ENCODE peak calls at places on chromosome 21, in six cellular contexts. One of them, this sample, is unnamed.

GRCh38 chr21:42830456-42831455 is 48.6 kb downstream of the WDR4 start:
- DNase-seq in astrocyte: no peak
- DNase-seq in adrenal gland: no peak
- DNase-seq in neural progenitor cell: no peak
- DNase-seq in PC-9: no peak
- DNase-seq in ovary: no peak
- DNase-seq in this sample: no peak

GRCh38 chr21:22710725-22711124 is 1712.5 kb downstream of the NCAM2 start:
- DNase-seq in astrocyte: no peak
- DNase-seq in adrenal gland: no peak
- DNase-seq in neural progenitor cell: no peak
- DNase-seq in PC-9: no peak
- DNase-seq in ovary: no peak
- DNase-seq in this sample: no peak

GRCh38 chr21:28127390-28127789 is 865.3 kb downstream of the LTN1 start:
- DNase-seq in astrocyte: peak; percentile 8
- DNase-seq in adrenal gland: no peak
- DNase-seq in neural progenitor cell: no peak
- DNase-seq in PC-9: no peak
- DNase-seq in ovary: no peak
- DNase-seq in this sample: no peak

GRCh38 chr21:42553435-42553834 is 39.8 kb downstream of the SLC37A1 start:
- DNase-seq in astrocyte: no peak
- DNase-seq in adrenal gland: no peak
- DNase-seq in neural progenitor cell: no peak
- DNase-seq in PC-9: no peak
- DNase-seq in ovary: no peak
- DNase-seq in this sample: no peak

GRCh38 chr21:43291347-43291950 is 122.6 kb downstream of the CRYAA start:
- DNase-seq in astrocyte: no peak
- DNase-seq in adrenal gland: no peak
- DNase-seq in neural progenitor cell: no peak
- DNase-seq in PC-9: no peak
- DNase-seq in ovary: no peak
- DNase-seq in this sample: no peak

GRCh38 chr21:28272272-28272992 is 720.2 kb downstream of the LTN1 start:
- DNase-seq in astrocyte: no peak
- DNase-seq in adrenal gland: no peak
- DNase-seq in neural progenitor cell: no peak
- DNase-seq in PC-9: no peak
- DNase-seq in ovary: no peak
- DNase-seq in this sample: no peak

GRCh38 chr21:42652527-42653491 is 612 bp upstream of the PDE9A start:
- DNase-seq in astrocyte: no peak
- DNase-seq in adrenal gland: peak; percentile 91
- DNase-seq in neural progenitor cell: peak; percentile 91
- DNase-seq in PC-9: peak; percentile 50
- DNase-seq in ovary: peak; percentile 71
- DNase-seq in this sample: no peak

GRCh38 chr21:42384184-42384583 is 11.7 kb downstream of the TMPRSS3 start:
- DNase-seq in astrocyte: no peak
- DNase-seq in adrenal gland: no peak
- DNase-seq in neural progenitor cell: no peak
- DNase-seq in PC-9: no peak
- DNase-seq in ovary: no peak
- DNase-seq in this sample: no peak

GRCh38 chr21:41726970-41727783 is 39.7 kb downstream of the RIPK4 start:
- DNase-seq in astrocyte: peak; percentile 73
- DNase-seq in adrenal gland: no peak
- DNase-seq in neural progenitor cell: no peak
- DNase-seq in PC-9: peak; percentile 93
- DNase-seq in ovary: no peak
- DNase-seq in this sample: no peak

GRCh38 chr21:34986561-34987533 is 62.3 kb downstream of the RUNX1 start:
- DNase-seq in astrocyte: peak; percentile 97
- DNase-seq in adrenal gland: no peak
- DNase-seq in neural progenitor cell: peak; percentile 55
- DNase-seq in PC-9: no peak
- DNase-seq in ovary: no peak
- DNase-seq in this sample: no peak

GRCh38 chr21:38486705-38487104 is 11.6 kb downstream of the ERG start:
- DNase-seq in astrocyte: no peak
- DNase-seq in adrenal gland: no peak
- DNase-seq in neural progenitor cell: no peak
- DNase-seq in PC-9: no peak
- DNase-seq in ovary: no peak
- DNase-seq in this sample: no peak
- H3K4me1 ChIP-seq in astrocyte: peaks cover 12% of the 10 kb centered on the region
- H3K4me1 ChIP-seq in adrenal gland: no peaks in the 10 kb centered on the region
- H3K4me1 ChIP-seq in neural progenitor cell: peaks cover 29% of the 10 kb centered on the region
- H3K4me1 ChIP-seq in PC-9: no peaks in the 10 kb centered on the region
- H3K4me1 ChIP-seq in ovary: no peaks in the 10 kb centered on the region
- H3K4me1 ChIP-seq in this sample: peaks cover 4% of the 10 kb centered on the region

GRCh38 chr21:39463308-39463707 is 11.5 kb downstream of the SH3BGR start:
- DNase-seq in astrocyte: no peak
- DNase-seq in adrenal gland: no peak
- DNase-seq in neural progenitor cell: no peak
- DNase-seq in PC-9: no peak
- DNase-seq in ovary: no peak
- DNase-seq in this sample: no peak

GRCh38 chr21:39456665-39457064 is 4.9 kb downstream of the SH3BGR start:
- DNase-seq in astrocyte: no peak
- DNase-seq in adrenal gland: no peak
- DNase-seq in neural progenitor cell: peak; percentile 22
- DNase-seq in PC-9: no peak
- DNase-seq in ovary: no peak
- DNase-seq in this sample: no peak

DNA sequence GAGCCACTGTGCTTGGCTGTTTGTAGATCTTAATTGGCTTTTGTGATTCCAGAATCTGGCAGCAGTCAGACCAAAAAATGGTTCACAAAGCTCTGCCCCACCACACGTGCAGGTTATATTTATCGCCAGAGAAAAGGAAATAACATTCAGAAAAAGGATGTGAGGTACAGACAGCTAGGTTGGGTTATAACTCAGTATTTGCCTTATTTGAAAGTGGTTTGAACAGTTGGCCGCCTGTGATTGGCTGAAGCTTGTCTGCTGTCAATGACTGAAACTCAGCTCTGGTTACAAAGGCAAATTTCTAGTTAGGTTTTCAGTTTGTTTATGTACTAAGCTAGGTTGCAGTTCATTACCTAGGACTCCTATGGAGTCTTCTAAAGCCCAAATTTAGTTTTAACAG is 9.6 kb downstream of the SH3BGR start:
- DNase-seq in astrocyte: no peak
- DNase-seq in adrenal gland: no peak
- DNase-seq in neural progenitor cell: no peak
- DNase-seq in PC-9: no peak
- DNase-seq in ovary: no peak
- DNase-seq in this sample: no peak
- TF ChIP-seq CTCF in astrocyte: no peak
- TF ChIP-seq CTCF in adrenal gland: no peak
- TF ChIP-seq CTCF in neural progenitor cell: no peak
- TF ChIP-seq CTCF in PC-9: no peak
- TF ChIP-seq CTCF in ovary: no peak
- TF ChIP-seq CTCF in this sample: no peak

GRCh38 chr21:26405735-26406361 is 167.2 kb downstream of the CYYR1 start:
- DNase-seq in astrocyte: peak; percentile 88
- DNase-seq in adrenal gland: peak; percentile 19
- DNase-seq in neural progenitor cell: peak; percentile 31
- DNase-seq in PC-9: peak; percentile 53
- DNase-seq in ovary: no peak
- DNase-seq in this sample: no peak
- H3K4me1 ChIP-seq in astrocyte: peaks cover 18% of the 10 kb centered on the region
- H3K4me1 ChIP-seq in adrenal gland: peaks cover 9% of the 10 kb centered on the region
- H3K4me1 ChIP-seq in neural progenitor cell: peaks cover 22% of the 10 kb centered on the region
- H3K4me1 ChIP-seq in PC-9: peaks cover 18% of the 10 kb centered on the region
- H3K4me1 ChIP-seq in ovary: no peaks in the 10 kb centered on the region
- H3K4me1 ChIP-seq in this sample: no peaks in the 10 kb centered on the region

DNA sequence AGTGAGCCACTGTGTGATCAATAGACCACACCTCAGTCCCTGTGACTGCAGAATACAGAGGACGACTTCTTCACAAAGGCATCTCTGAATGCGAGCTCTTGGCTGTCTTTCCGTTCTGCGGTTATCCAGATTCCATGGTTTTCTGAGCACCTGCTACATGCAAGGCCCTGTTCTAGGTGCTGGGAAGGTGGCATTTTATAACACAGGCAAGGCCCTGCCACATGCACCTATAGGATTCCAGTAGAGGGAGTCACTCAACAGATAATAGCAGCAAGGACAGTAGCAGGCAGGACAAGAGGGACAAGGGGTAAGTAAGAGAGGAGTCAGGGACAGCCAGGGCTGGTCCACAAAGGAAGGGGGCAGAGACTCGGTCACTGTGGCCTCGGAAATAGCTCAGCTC is 9.0 kb downstream of the URB1 start:
- DNase-seq in astrocyte: no peak
- DNase-seq in adrenal gland: no peak
- DNase-seq in neural progenitor cell: no peak
- DNase-seq in PC-9: no peak
- DNase-seq in ovary: no peak
- DNase-seq in this sample: no peak
- TF ChIP-seq CTCF in astrocyte: no peak
- TF ChIP-seq CTCF in adrenal gland: no peak
- TF ChIP-seq CTCF in neural progenitor cell: peak; percentile 26
- TF ChIP-seq CTCF in PC-9: no peak
- TF ChIP-seq CTCF in ovary: no peak
- TF ChIP-seq CTCF in this sample: no peak

DNA sequence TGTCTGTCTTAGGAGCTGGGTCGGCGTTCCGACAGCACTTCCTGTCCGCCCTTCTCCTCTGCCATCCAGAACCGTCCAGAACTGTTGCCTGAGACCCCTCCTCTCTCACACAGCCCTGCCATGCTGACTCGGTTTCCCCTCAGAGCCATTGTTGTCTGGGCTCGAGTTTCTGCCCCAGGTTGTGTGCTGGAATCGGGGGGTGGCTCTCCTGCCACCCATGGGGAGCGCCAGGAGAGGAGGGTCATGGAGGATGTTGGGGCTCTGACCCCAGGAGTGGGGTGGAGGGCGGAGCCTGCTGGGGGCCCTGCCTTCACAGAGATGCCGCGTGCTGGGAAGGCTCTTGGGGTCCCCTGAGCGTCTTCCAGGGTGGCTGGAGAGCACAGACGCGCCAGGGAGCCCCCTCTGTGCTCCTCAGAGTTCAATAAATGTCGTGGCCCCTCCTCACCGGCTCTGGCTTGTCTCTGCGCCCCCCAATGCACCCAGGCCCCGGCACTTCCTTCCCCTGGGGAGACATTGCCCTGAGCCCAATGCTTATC is 39.5 kb upstream of the COL6A1 start:
- DNase-seq in astrocyte: no peak
- DNase-seq in adrenal gland: no peak
- DNase-seq in neural progenitor cell: no peak
- DNase-seq in PC-9: no peak
- DNase-seq in ovary: no peak
- DNase-seq in this sample: no peak
- H3K4me1 ChIP-seq in astrocyte: no peaks in the 10 kb centered on the region
- H3K4me1 ChIP-seq in adrenal gland: no peaks in the 10 kb centered on the region
- H3K4me1 ChIP-seq in neural progenitor cell: no peaks in the 10 kb centered on the region
- H3K4me1 ChIP-seq in PC-9: no peaks in the 10 kb centered on the region
- H3K4me1 ChIP-seq in ovary: no peaks in the 10 kb centered on the region
- H3K4me1 ChIP-seq in this sample: no peaks in the 10 kb centered on the region

GRCh38 chr21:37060296-37060695 is 12.6 kb downstream of the PIGP start:
- DNase-seq in astrocyte: peak; percentile 94
- DNase-seq in adrenal gland: peak; percentile 56
- DNase-seq in neural progenitor cell: peak; percentile 76
- DNase-seq in PC-9: peak; percentile 84
- DNase-seq in ovary: no peak
- DNase-seq in this sample: peak; percentile 83
- TF ChIP-seq CTCF in astrocyte: peak; percentile 16
- TF ChIP-seq CTCF in adrenal gland: no peak
- TF ChIP-seq CTCF in neural progenitor cell: no peak
- TF ChIP-seq CTCF in PC-9: no peak
- TF ChIP-seq CTCF in ovary: no peak
- TF ChIP-seq CTCF in this sample: no peak